ENCODE peak calls at places on chromosome 19, in six cellular contexts. Z is fibroblast of mammary gland, F is cardiac muscle cell, H is spleen, M is retinal pigment epithelial cell, V is AG09309. G is an unnamed sample.
A peak's percentile ranks its signal among the peaks of the same experiment; 100 is the strongest.

GRCh38 chr19:18895828-18896341 is at the start of gene CERS1:
- DNase-seq in V (no peak), M (no peak), F (no peak), Z (no peak), H (no peak), G (no peak)

GRCh38 chr19:41541990-41542584 is 33.9 kb upstream of the CEACAM21 start:
- DNase-seq in M (no peak), Z (peak; percentile 34), H (peak; percentile 92), F (peak; percentile 58), V (no peak), G (no peak)

GRCh38 chr19:50204811-50205675 is 1.6 kb downstream of the MYH14 start:
- DNase-seq in F (no peak), M (no peak), V (no peak), H (no peak), Z (no peak), G (peak; percentile 4)

GRCh38 chr19:15992014-15992413 is 43.2 kb downstream of the OR10H4 start:
- DNase-seq in M (no peak), H (no peak), Z (no peak), F (no peak), V (no peak), G (no peak)

GRCh38 chr19:46428278-46429141 is at the start of gene PNMA8C:
- DNase-seq in Z (peak; percentile 45), V (no peak), H (peak; percentile 89), F (peak; percentile 67), M (no peak), G (no peak)

GRCh38 chr19:41323023-41323422 is 13.1 kb downstream of the CCDC97 start:
- DNase-seq in M (no peak), V (no peak), F (peak; percentile 81), H (no peak), Z (peak; percentile 72), G (no peak)

GRCh38 chr19:48988860-48989259 is 4.2 kb downstream of the GYS1 start:
- DNase-seq in H (no peak), F (no peak), V (no peak), M (no peak), Z (no peak), G (no peak)

GRCh38 chr19:4393947-4394590 is 6.3 kb downstream of the SH3GL1 start:
- DNase-seq in V (no peak), Z (no peak), H (no peak), M (peak; percentile 84), F (peak; percentile 71), G (no peak)

GRCh38 chr19:55304279-55304978 is 20.6 kb downstream of the BRSK1 start:
- DNase-seq in H (no peak), F (peak; percentile 33), V (no peak), M (no peak), Z (peak; percentile 48), G (peak; percentile 49)

GRCh38 chr19:19308373-19308772 is 11.9 kb downstream of the SUGP1 start:
- DNase-seq in Z (no peak), M (no peak), V (no peak), F (no peak), H (no peak), G (no peak)

GRCh38 chr19:15197275-15198005 is 3.4 kb downstream of the NOTCH3 start:
- DNase-seq in M (no peak), H (no peak), Z (peak; percentile 37), F (peak; percentile 49), V (no peak), G (no peak)

GRCh38 chr19:3670796-3671679 is 29.2 kb downstream of the PIP5K1C start:
- DNase-seq in V (no peak), Z (peak; percentile 80), F (peak; percentile 88), M (no peak), H (no peak), G (no peak)

GRCh38 chr19:51794865-51795490 is at the start of gene FPR3:
- DNase-seq in M (no peak), F (no peak), V (peak; percentile 28), Z (no peak), H (no peak), G (no peak)

GRCh38 chr19:40542197-40542859 is 34.3 kb upstream of the SHKBP1 start:
- DNase-seq in F (peak; percentile 98), Z (peak; percentile 45), H (no peak), M (no peak), V (no peak), G (no peak)

GRCh38 chr19:19652482-19653295 is 9.2 kb upstream of the GMIP start:
- DNase-seq in M (no peak), V (no peak), Z (peak; percentile 44), F (peak; percentile 21), H (no peak), G (no peak)

GRCh38 chr19:55461974-55462628 is 659 bp upstream of the ISOC2 start:
- DNase-seq in F (peak; percentile 66), V (no peak), Z (peak; percentile 48), H (no peak), M (no peak), G (no peak)

GRCh38 chr19:41957838-41958366 is 1.2 kb downstream of the RABAC1 start:
- DNase-seq in H (peak; percentile 88), F (peak; percentile 86), M (peak; percentile 62), V (peak; percentile 46), Z (peak; percentile 82), G (peak; percentile 59)

GRCh38 chr19:10748924-10749434 is 31.1 kb downstream of the DNM2 start:
- DNase-seq in F (peak; percentile 59), V (no peak), M (no peak), H (no peak), Z (peak; percentile 46), G (no peak)

GRCh38 chr19:54188224-54188871 is 1.0 kb downstream of the MBOAT7 start:
- DNase-seq in V (no peak), M (no peak), H (peak; percentile 84), F (peak; percentile 50), Z (peak; percentile 30), G (no peak)

GRCh38 chr19:33302974-33303790 is 848 bp upstream of the CEBPA start:
- DNase-seq in M (no peak), H (peak; percentile 88), V (no peak), Z (peak; percentile 32), F (peak; percentile 70), G (peak; percentile 26)

GRCh38 chr19:46648070-46648960 is 12.3 kb upstream of the GNG8 start:
- DNase-seq in Z (no peak), F (no peak), M (no peak), V (no peak), H (no peak), G (no peak)

GRCh38 chr19:21604941-21605548 is 99.6 kb downstream of the ZNF429 start:
- DNase-seq in H (no peak), M (peak; percentile 9), Z (no peak), V (no peak), F (peak; percentile 30), G (no peak)

GRCh38 chr19:17282488-17283256 is 971 bp downstream of the ANKLE1 start:
- DNase-seq in V (no peak), F (peak; percentile 83), M (no peak), Z (peak; percentile 65), H (peak; percentile 95), G (peak; percentile 39)

DNA sequence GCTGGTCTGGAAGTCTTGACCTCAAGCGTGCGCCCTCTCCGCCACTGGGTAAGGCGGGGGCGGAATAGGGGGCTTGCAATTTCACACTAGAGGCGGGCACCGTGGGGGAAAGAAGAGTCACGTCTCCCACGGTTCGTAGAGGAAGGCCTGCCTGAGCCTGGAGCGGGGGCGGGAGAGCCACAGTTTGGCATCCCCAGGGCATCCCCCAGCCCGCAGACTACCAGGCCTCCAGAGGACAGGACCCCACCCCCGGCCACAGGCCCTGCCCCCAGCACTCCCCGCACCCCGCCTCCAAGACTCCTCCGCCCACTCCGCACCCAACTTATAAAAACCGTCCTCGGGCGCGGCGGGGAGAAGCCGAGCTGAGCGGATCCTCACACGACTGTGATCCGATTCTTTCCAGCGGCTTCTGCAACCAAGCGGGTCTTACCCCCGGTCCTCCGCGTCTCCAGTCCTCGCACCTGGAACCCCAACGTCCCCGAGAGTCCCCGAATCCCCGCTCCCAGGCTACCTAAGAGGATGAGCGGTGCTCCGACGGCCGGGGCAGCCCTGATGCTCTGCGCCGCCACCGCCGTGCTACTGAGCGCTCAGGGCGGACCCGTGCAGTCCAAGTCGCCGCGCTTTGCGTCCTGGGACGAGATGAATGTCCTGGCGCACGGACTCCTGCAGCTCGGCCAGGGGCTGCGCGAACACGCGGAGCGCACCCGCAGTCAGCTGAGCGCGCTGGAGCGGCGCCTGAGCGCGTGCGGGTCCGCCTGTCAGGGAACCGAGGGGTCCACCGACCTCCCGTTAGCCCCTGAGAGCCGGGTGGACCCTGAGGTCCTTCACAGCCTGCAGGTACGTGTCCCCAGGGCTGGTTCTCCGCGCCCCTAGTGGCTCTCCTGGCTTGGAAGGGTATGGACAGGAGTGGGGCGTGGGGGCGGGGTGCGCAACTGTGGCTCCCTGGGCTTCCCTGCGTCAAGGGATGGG is at the start of gene ANGPTL4:
- DNase-seq in V (no peak), F (peak; percentile 92), Z (peak; percentile 81), M (no peak), H (peak; percentile 69), G (no peak)
- TF ChIP-seq CTCF in V (peak; percentile 15), F (peak; percentile 29), Z (no peak), M (peak; percentile 19), H (no peak), G (no peak)

GRCh38 chr19:1882786-1883692 is 2.3 kb downstream of the ABHD17A start:
- DNase-seq in F (no peak), V (no peak), Z (no peak), H (no peak), M (no peak), G (no peak)
- TF ChIP-seq CTCF in F (no peak), V (no peak), Z (no peak), H (no peak), M (no peak), G (no peak)

GRCh38 chr19:5519076-5519475 is 48.7 kb downstream of the TINCR start:
- DNase-seq in M (no peak), V (no peak), F (no peak), H (no peak), Z (no peak), G (no peak)

GRCh38 chr19:5520501-5520900 is 47.3 kb downstream of the TINCR start:
- DNase-seq in F (no peak), V (no peak), M (no peak), Z (no peak), H (no peak), G (no peak)

GRCh38 chr19:5514001-5514400 is 53.8 kb downstream of the TINCR start:
- DNase-seq in Z (no peak), V (no peak), H (no peak), F (no peak), M (no peak), G (no peak)

DNA sequence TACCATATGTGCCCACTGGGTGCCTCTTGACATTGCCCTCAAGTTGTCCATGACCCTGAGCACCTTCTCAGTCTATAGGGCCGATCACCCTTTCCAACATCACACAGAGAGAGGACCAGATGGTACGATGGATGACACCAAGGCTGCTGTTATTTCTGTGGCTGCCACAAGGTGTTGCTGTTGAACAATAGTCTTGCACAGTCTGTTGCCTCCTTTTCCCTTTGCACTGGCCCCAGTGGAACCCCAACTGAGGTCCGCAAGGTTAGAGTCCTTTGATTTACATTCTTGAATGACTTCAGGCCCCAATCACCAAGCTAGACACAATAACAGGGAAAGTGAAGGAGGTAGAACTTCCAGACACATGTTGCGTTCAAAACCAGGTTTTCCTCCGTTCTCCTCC is 52.0 kb downstream of the TINCR start:
- DNase-seq in Z (no peak), M (no peak), H (no peak), V (no peak), F (no peak), G (no peak)
- TF ChIP-seq CTCF in Z (peak; percentile 24), M (peak; percentile 35), H (no peak), V (peak; percentile 19), F (no peak), G (peak; percentile 11)

DNA sequence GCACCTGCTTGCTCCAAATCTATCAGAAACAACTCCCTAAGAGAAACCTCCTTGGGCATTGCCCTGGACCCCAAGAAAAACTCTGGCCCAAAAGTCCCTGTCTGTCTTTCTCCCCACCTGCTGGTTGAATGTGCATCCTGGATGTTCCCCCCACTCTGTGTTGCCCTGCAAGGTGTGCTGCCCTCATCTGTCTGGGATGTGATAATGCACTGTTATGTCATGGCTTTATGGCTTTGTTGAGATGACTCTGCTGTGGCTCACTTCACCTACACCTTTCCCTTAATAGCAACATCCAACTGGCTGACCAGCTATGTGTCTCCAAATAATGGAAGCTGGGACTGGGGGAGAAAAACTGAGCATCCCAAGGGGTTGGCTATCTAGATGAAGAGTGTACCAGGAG is 2.6 kb downstream of the ZNF20 start:
- DNase-seq in M (no peak), Z (peak; percentile 16), V (no peak), H (no peak), F (no peak), G (no peak)
- TF ChIP-seq CTCF in M (peak; percentile 2), Z (peak; percentile 12), V (no peak), H (peak; percentile 27), F (no peak), G (no peak)